ENCODE peak calls at places on chromosomes 7 and 10, in six cellular contexts. J is A549, P is HepG2, C is K562, W is GM12878, U is SK-N-SH. B is an unnamed sample.

GRCh38 chr7:128404143-128404681 is 5.6 kb downstream of the IMPDH1 start:
- DNase-seq in J (no peak), P (no peak), C (peak), W (no peak), U (no peak), B (no peak)

GRCh38 chr10:128150551-128150950 is 24.3 kb upstream of the MKI67 start:
- DNase-seq in J (no peak), P (no peak), C (no peak), W (no peak), U (peak), B (no peak)

GRCh38 chr7:2928613-2929311 is 84.7 kb upstream of the GNA12 start:
- DNase-seq in J (no peak), P (no peak), C (no peak), W (no peak), U (peak), B (no peak)

GRCh38 chr7:139682136-139683013 is 95.4 kb downstream of the HIPK2 start:
- DNase-seq in J (peak), P (peak), C (no peak), W (no peak), U (no peak), B (peak)

GRCh38 chr7:136163333-136163732 is 186.2 kb upstream of the MTPN start:
- DNase-seq in J (no peak), P (no peak), C (no peak), W (no peak), U (no peak), B (no peak)

GRCh38 chr7:141016349-141016748 is 1.6 kb upstream of the MRPS33 start:
- DNase-seq in J (no peak), P (no peak), C (no peak), W (no peak), U (no peak), B (no peak)

GRCh38 chr7:4873071-4873944 is 10.2 kb downstream of the RADIL start:
- DNase-seq in J (no peak), P (no peak), C (no peak), W (no peak), U (peak), B (no peak)

GRCh38 chr10:93594518-93594917 is 6.5 kb downstream of the RBP4 start:
- DNase-seq in J (no peak), P (no peak), C (no peak), W (no peak), U (no peak), B (no peak)

GRCh38 chr10:87585565-87586514 is 73.8 kb upstream of the PAPSS2 start:
- DNase-seq in J (peak), P (peak), C (no peak), W (no peak), U (no peak), B (peak)

GRCh38 chr7:111987115-111987826 is 218.9 kb downstream of the DOCK4 start:
- DNase-seq in J (no peak), P (no peak), C (no peak), W (no peak), U (no peak), B (no peak)

GRCh38 chr7:31120800-31121513 is 68.8 kb downstream of the ADCYAP1R1 start:
- DNase-seq in J (no peak), P (no peak), C (no peak), W (no peak), U (no peak), B (no peak)

GRCh38 chr10:13634207-13634606 is 47.4 kb downstream of the PRPF18 start:
- DNase-seq in J (no peak), P (no peak), C (no peak), W (no peak), U (no peak), B (no peak)

GRCh38 chr10:21173433-21173963 is 276.4 kb upstream of the NEBL start:
- DNase-seq in J (no peak), P (no peak), C (no peak), W (no peak), U (peak), B (no peak)

GRCh38 chr10:116886772-116887171 is 37.5 kb downstream of the ENO4 start:
- DNase-seq in J (no peak), P (no peak), C (no peak), W (no peak), U (no peak), B (no peak)

GRCh38 chr7:46934198-46934825 is 647.6 kb downstream of the TNS3 start:
- DNase-seq in J (no peak), P (no peak), C (no peak), W (no peak), U (no peak), B (no peak)

GRCh38 chr7:20329389-20330175 is 1.1 kb upstream of the ITGB8 start:
- DNase-seq in J (peak), P (peak), C (peak), W (peak), U (peak), B (peak)

GRCh38 chr7:4706384-4707032 is 24.4 kb downstream of the FOXK1 start:
- DNase-seq in J (no peak), P (no peak), C (no peak), W (no peak), U (no peak), B (no peak)

GRCh38 chr7:144057954-144058353 is 9.2 kb downstream of the OR2A5 start:
- DNase-seq in J (peak), P (peak), C (no peak), W (no peak), U (no peak), B (no peak)

GRCh38 chr7:5479133-5479745 is 55.6 kb upstream of the TNRC18 start:
- DNase-seq in J (no peak), P (no peak), C (no peak), W (no peak), U (peak), B (no peak)

GRCh38 chr10:43203491-43204393 is 63.1 kb downstream of the RASGEF1A start:
- DNase-seq in J (peak), P (no peak), C (peak), W (no peak), U (peak), B (peak)

GRCh38 chr7:101536232-101536631 is 92.9 kb downstream of the MYL10 start:
- DNase-seq in J (no peak), P (peak), C (no peak), W (no peak), U (peak), B (no peak)

GRCh38 chr10:24357344-24358021 is 148.5 kb downstream of the KIAA1217 start:
- DNase-seq in J (no peak), P (no peak), C (no peak), W (no peak), U (no peak), B (no peak)

GRCh38 chr7:154546946-154547587 is 455.9 kb downstream of the PAXIP1 start:
- DNase-seq in J (no peak), P (no peak), C (no peak), W (no peak), U (peak), B (no peak)

GRCh38 chr7:18890885-18891621 is 226.4 kb downstream of the TWIST1 start:
- DNase-seq in J (no peak), P (no peak), C (no peak), W (no peak), U (no peak), B (no peak)

GRCh38 chr7:18890134-18890533 is 227.3 kb downstream of the TWIST1 start:
- DNase-seq in J (no peak), P (no peak), C (no peak), W (no peak), U (peak), B (no peak)

GRCh38 chr7:18893156-18893555 is 224.3 kb downstream of the TWIST1 start:
- DNase-seq in J (no peak), P (no peak), C (no peak), W (no peak), U (no peak), B (no peak)

GRCh38 chr7:18886801-18887200 is 230.6 kb downstream of the TWIST1 start:
- DNase-seq in J (no peak), P (no peak), C (no peak), W (no peak), U (no peak), B (no peak)

GRCh38 chr7:18889436-18889835 is 228.0 kb downstream of the TWIST1 start:
- DNase-seq in J (no peak), P (no peak), C (no peak), W (no peak), U (peak), B (no peak)
- TF ChIP-seq MAX in J (no peak), P (no peak), C (no peak), W (no peak), U (no peak), B (no peak)

GRCh38 chr10:131015271-131015670 is 296.2 kb downstream of the TCERG1L start:
- DNase-seq in J (no peak), P (no peak), C (no peak), W (no peak), U (no peak), B (no peak)

GRCh38 chr10:131014271-131014670 is 297.2 kb downstream of the TCERG1L start:
- DNase-seq in J (no peak), P (no peak), C (no peak), W (no peak), U (no peak), B (no peak)

GRCh38 chr10:131017566-131018285 is 293.8 kb downstream of the TCERG1L start:
- DNase-seq in J (no peak), P (no peak), C (no peak), W (no peak), U (no peak), B (no peak)

GRCh38 chr10:131018886-131019500 is 292.5 kb downstream of the TCERG1L start:
- DNase-seq in J (no peak), P (peak), C (no peak), W (no peak), U (no peak), B (no peak)

GRCh38 chr10:131016556-131016955 is 295.0 kb downstream of the TCERG1L start:
- DNase-seq in J (no peak), P (no peak), C (no peak), W (no peak), U (no peak), B (no peak)
- TF ChIP-seq REST in J (no peak), P (no peak), C (no peak), W (no peak), U (no peak), B (no peak)

GRCh38 chr7:12158334-12159060 is 52.6 kb upstream of the TMEM106B start:
- DNase-seq in J (peak), P (peak), C (no peak), W (no peak), U (no peak), B (no peak)
- TF ChIP-seq MAX in J (peak), P (no peak), C (no peak), W (no peak), U (no peak), B (no peak)

GRCh38 chr7:44576228-44576627 is 2.5 kb upstream of the DDX56 start:
- DNase-seq in J (no peak), P (no peak), C (no peak), W (no peak), U (no peak), B (no peak)

GRCh38 chr7:44580945-44581344 is 1.1 kb downstream of the TMED4 start:
- DNase-seq in J (no peak), P (no peak), C (peak), W (no peak), U (no peak), B (no peak)

GRCh38 chr7:44581907-44582603 is at the start of gene TMED4:
- DNase-seq in J (peak), P (peak), C (peak), W (peak), U (peak), B (peak)

GRCh38 chr7:44583145-44583544 is 1.1 kb upstream of the TMED4 start:
- DNase-seq in J (no peak), P (no peak), C (no peak), W (no peak), U (no peak), B (no peak)

DNA sequence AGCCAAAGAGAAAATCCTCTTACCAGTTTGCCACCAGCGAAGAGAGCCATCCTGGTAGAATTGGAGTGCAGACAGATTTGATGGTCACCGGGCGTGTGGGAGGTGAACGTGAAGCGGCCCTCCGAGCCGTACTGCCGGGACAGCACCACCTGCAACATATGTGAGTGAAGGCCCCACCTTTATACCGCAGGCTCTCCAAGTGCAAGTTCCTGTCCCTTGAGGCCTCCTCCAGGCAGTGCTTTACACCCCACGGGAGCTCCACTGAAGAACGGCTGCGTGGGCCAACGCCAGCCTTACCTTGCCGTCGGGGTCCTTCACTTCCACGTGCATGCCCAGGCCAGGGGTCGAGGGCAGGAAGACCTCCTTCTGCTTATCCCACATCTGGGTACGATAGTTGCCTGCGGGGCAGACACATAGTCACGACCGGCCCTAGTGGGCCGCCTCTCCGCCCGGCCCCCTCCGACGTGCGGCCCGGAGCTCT is 565 bp downstream of the TMED4 start:
- DNase-seq in J (peak), P (no peak), C (peak), W (no peak), U (no peak), B (no peak)
- TF ChIP-seq REST in J (no peak), P (no peak), C (no peak), W (no peak), U (no peak), B (no peak)

GRCh38 chr7:16816820-16817219 is 12.0 kb upstream of the AGR2 start:
- DNase-seq in J (no peak), P (no peak), C (no peak), W (no peak), U (no peak), B (no peak)

GRCh38 chr7:16814987-16815386 is 10.2 kb upstream of the AGR2 start:
- DNase-seq in J (no peak), P (no peak), C (no peak), W (no peak), U (no peak), B (no peak)

GRCh38 chr7:16818732-16819131 is 13.9 kb upstream of the AGR2 start:
- DNase-seq in J (no peak), P (no peak), C (no peak), W (no peak), U (no peak), B (no peak)

GRCh38 chr7:16813232-16813616 is 8.4 kb upstream of the AGR2 start:
- DNase-seq in J (peak), P (no peak), C (no peak), W (no peak), U (no peak), B (no peak)

GRCh38 chr7:16817536-16817935 is 12.7 kb upstream of the AGR2 start:
- DNase-seq in J (peak), P (no peak), C (no peak), W (no peak), U (no peak), B (no peak)
- TF ChIP-seq MAX in J (no peak), P (no peak), C (no peak), W (no peak), U (no peak), B (no peak)

DNA sequence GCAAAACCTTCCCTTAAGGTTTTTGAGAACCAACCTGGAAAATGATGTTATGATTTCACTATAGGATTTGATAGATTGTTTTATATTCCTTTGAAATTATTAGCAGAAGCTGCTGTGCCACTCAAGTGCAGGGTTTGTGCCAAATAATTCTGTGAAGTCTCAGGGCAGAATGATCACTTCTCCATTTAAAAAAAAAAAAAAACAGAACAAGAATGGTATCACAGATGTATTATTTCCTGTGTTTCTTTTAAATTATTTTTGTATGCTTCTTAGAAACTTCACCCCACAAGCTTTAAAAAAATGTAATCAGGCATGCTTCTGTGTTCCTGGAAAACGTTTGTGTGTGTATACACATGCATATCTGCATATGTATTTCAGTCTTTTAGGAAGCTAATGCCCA is 6.4 kb upstream of the CD36 start:
- DNase-seq in J (no peak), P (no peak), C (no peak), W (no peak), U (no peak), B (no peak)
- TF ChIP-seq REST in J (no peak), P (no peak), C (no peak), W (no peak), U (no peak), B (no peak)

GRCh38 chr10:80449545-80449944 is 4.6 kb upstream of the TSPAN14 start:
- DNase-seq in J (no peak), P (no peak), C (no peak), W (no peak), U (no peak), B (no peak)

GRCh38 chr10:80452688-80453391 is 1.3 kb upstream of the TSPAN14 start:
- DNase-seq in J (no peak), P (no peak), C (no peak), W (no peak), U (no peak), B (no peak)

GRCh38 chr10:80453392-80453714 is 757 bp upstream of the TSPAN14 start:
- DNase-seq in J (no peak), P (no peak), C (no peak), W (no peak), U (no peak), B (no peak)

GRCh38 chr10:80452069-80452468 is 2.0 kb upstream of the TSPAN14 start:
- DNase-seq in J (no peak), P (no peak), C (no peak), W (no peak), U (no peak), B (no peak)

DNA sequence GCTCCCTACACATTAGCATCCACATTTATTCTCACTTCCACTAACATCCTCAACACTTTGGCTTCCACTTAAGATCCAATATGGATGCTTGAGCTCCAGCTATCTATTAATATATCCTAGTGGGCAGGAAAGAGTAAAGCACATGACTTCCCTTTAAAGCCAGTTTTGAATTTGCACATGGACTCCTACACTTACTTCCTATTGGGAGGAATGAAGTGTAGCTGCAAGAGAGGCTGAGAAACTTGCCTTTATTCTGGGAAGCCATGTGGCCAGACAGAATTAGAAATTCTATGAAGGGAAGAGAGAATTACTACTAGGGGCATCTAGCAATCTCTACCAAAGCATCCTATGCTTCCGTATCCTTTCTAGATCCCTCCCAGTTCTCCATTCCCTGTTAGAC is 3.0 kb upstream of the TSPAN14 start:
- DNase-seq in J (no peak), P (no peak), C (no peak), W (no peak), U (no peak), B (no peak)
- TF ChIP-seq MAX in J (no peak), P (no peak), C (no peak), W (no peak), U (no peak), B (no peak)

GRCh38 chr7:22942191-22942590 is 71.7 kb downstream of the HYCC1 start:
- DNase-seq in J (no peak), P (no peak), C (no peak), W (no peak), U (no peak), B (no peak)

GRCh38 chr7:22939842-22940241 is 74.1 kb downstream of the HYCC1 start:
- DNase-seq in J (no peak), P (no peak), C (no peak), W (no peak), U (no peak), B (no peak)

GRCh38 chr7:22945584-22945983 is 68.3 kb downstream of the HYCC1 start:
- DNase-seq in J (no peak), P (no peak), C (no peak), W (no peak), U (no peak), B (no peak)

GRCh38 chr7:22944506-22944905 is 69.4 kb downstream of the HYCC1 start:
- DNase-seq in J (no peak), P (no peak), C (no peak), W (no peak), U (no peak), B (no peak)

DNA sequence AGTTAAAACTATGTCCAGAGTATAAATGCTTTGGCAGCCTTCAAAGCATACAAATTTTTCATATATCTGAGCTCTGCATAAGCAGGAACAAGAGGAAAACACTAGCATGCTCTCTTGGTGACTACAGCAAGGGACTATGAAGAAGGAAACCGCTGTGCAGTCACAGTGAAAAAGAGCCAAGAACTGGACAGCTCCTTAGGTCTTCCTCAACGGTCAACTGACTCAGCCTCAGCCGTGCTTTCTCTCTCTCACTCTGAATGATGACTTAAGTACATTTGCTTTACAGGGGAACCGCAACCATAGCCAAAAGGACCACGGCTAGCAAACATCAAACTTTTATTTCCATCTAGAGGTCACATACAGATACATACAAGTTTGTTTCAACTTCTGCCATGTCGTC is 69.9 kb downstream of the HYCC1 start:
- DNase-seq in J (no peak), P (no peak), C (no peak), W (no peak), U (no peak), B (no peak)
- TF ChIP-seq REST in J (no peak), P (no peak), C (no peak), W (no peak), U (peak), B (no peak)

B was measured in HCT116.